ENCODE peak calls at places on chromosomes 1 and 21, in five cellular contexts. One of them, this sample, is unnamed.

GRCh38 chr1:89271616-89272015 is 1.0 kb downstream of the GBP5 start:
- DNase-seq in AG09319: peak
- DNase-seq in neural crest cell: no peak
- DNase-seq in cardiac fibroblast: peak
- DNase-seq in amygdala: no peak
- DNase-seq in this sample: no peak

GRCh38 chr21:15127437-15127836 is 62.6 kb upstream of the NRIP1 start:
- DNase-seq in AG09319: no peak
- DNase-seq in neural crest cell: no peak
- DNase-seq in cardiac fibroblast: no peak
- DNase-seq in amygdala: no peak
- DNase-seq in this sample: no peak

GRCh38 chr1:168100315-168101002 is 36.3 kb downstream of the GPR161 start:
- DNase-seq in AG09319: no peak
- DNase-seq in neural crest cell: no peak
- DNase-seq in cardiac fibroblast: no peak
- DNase-seq in amygdala: no peak
- DNase-seq in this sample: no peak

GRCh38 chr1:158290571-158290935 is 830 bp downstream of the CD1C start:
- DNase-seq in AG09319: no peak
- DNase-seq in neural crest cell: no peak
- DNase-seq in cardiac fibroblast: no peak
- DNase-seq in amygdala: no peak
- DNase-seq in this sample: no peak

GRCh38 chr21:45299864-45300785 is 12.4 kb upstream of the POFUT2 start:
- DNase-seq in AG09319: no peak
- DNase-seq in neural crest cell: no peak
- DNase-seq in cardiac fibroblast: peak
- DNase-seq in amygdala: no peak
- DNase-seq in this sample: no peak

GRCh38 chr21:41064325-41064724 is 103.6 kb upstream of the BACE2 start:
- DNase-seq in AG09319: no peak
- DNase-seq in neural crest cell: no peak
- DNase-seq in cardiac fibroblast: no peak
- DNase-seq in amygdala: no peak
- DNase-seq in this sample: no peak

GRCh38 chr1:39205102-39205780 is 746 bp downstream of the MACF1 start:
- DNase-seq in AG09319: no peak
- DNase-seq in neural crest cell: peak
- DNase-seq in cardiac fibroblast: peak
- DNase-seq in amygdala: no peak
- DNase-seq in this sample: peak

GRCh38 chr1:246775531-246776385 is 51.5 kb downstream of the SCCPDH start:
- DNase-seq in AG09319: no peak
- DNase-seq in neural crest cell: no peak
- DNase-seq in cardiac fibroblast: no peak
- DNase-seq in amygdala: no peak
- DNase-seq in this sample: no peak

GRCh38 chr1:39104158-39105060 is 78.3 kb downstream of the NDUFS5 start:
- DNase-seq in AG09319: no peak
- DNase-seq in neural crest cell: peak
- DNase-seq in cardiac fibroblast: peak
- DNase-seq in amygdala: no peak
- DNase-seq in this sample: no peak

GRCh38 chr1:30422251-30422650 is 301.1 kb downstream of the MATN1 start:
- DNase-seq in AG09319: no peak
- DNase-seq in neural crest cell: no peak
- DNase-seq in cardiac fibroblast: no peak
- DNase-seq in amygdala: no peak
- DNase-seq in this sample: no peak

GRCh38 chr1:29332204-29332603 is 95.9 kb downstream of the PTPRU start:
- DNase-seq in AG09319: no peak
- DNase-seq in neural crest cell: peak
- DNase-seq in cardiac fibroblast: peak
- DNase-seq in amygdala: no peak
- DNase-seq in this sample: peak

GRCh38 chr1:172417552-172417951 is 2.9 kb upstream of the C1orf105 start:
- DNase-seq in AG09319: no peak
- DNase-seq in neural crest cell: no peak
- DNase-seq in cardiac fibroblast: no peak
- DNase-seq in amygdala: no peak
- DNase-seq in this sample: no peak

GRCh38 chr1:111656093-111657017 is 36.8 kb downstream of the RAP1A start:
- DNase-seq in AG09319: peak
- DNase-seq in neural crest cell: peak
- DNase-seq in cardiac fibroblast: peak
- DNase-seq in amygdala: no peak
- DNase-seq in this sample: peak

GRCh38 chr1:117189726-117190125 is 21.0 kb downstream of the VTCN1 start:
- DNase-seq in AG09319: no peak
- DNase-seq in neural crest cell: no peak
- DNase-seq in cardiac fibroblast: no peak
- DNase-seq in amygdala: no peak
- DNase-seq in this sample: no peak

GRCh38 chr1:4309676-4310320 is 344.6 kb upstream of the AJAP1 start:
- DNase-seq in AG09319: no peak
- DNase-seq in neural crest cell: no peak
- DNase-seq in cardiac fibroblast: no peak
- DNase-seq in amygdala: no peak
- DNase-seq in this sample: peak

GRCh38 chr1:20511518-20512428 is 3.8 kb upstream of the MUL1 start:
- DNase-seq in AG09319: no peak
- DNase-seq in neural crest cell: no peak
- DNase-seq in cardiac fibroblast: no peak
- DNase-seq in amygdala: no peak
- DNase-seq in this sample: peak

GRCh38 chr21:41851090-41851790 is 27.9 kb downstream of the PRDM15 start:
- DNase-seq in AG09319: no peak
- DNase-seq in neural crest cell: no peak
- DNase-seq in cardiac fibroblast: peak
- DNase-seq in amygdala: no peak
- DNase-seq in this sample: no peak

GRCh38 chr1:11374079-11374747 is 101.2 kb downstream of the UBIAD1 start:
- DNase-seq in AG09319: no peak
- DNase-seq in neural crest cell: no peak
- DNase-seq in cardiac fibroblast: no peak
- DNase-seq in amygdala: no peak
- DNase-seq in this sample: peak

GRCh38 chr1:64846573-64847430 is 101.9 kb downstream of the RAVER2 start:
- DNase-seq in AG09319: no peak
- DNase-seq in neural crest cell: no peak
- DNase-seq in cardiac fibroblast: no peak
- DNase-seq in amygdala: no peak
- DNase-seq in this sample: no peak